ENCODE peak calls at places on chromosomes 7 and 10, in nine cellular contexts. T is astrocyte of the spinal cord; Q is Caco-2; D is lower lobe of right lung; C is left ventricle myocardium inferior; Z is SK-N-SH; N is CD4-positive, CD25-positive, alpha-beta regulatory T cell; R is AG04449; H is astrocyte. M is an unnamed sample.

GRCh38 chr7:56079450-56080185 is 13.1 kb downstream of the PHKG1 start:
- DNase-seq in T (peak; percentile 80), Q (no peak), D (peak; percentile 65), C (peak; percentile 86), Z (peak; percentile 92), N (no peak), R (no peak), H (peak; percentile 57), M (no peak)

GRCh38 chr10:44898665-44899064 is 12.5 kb upstream of the TMEM72 start:
- DNase-seq in T (no peak), Q (no peak), D (no peak), C (no peak), Z (no peak), N (no peak), R (no peak), H (no peak), M (no peak)

GRCh38 chr10:60175418-60175817 is 214.3 kb downstream of the ANK3 start:
- DNase-seq in T (no peak), Q (peak; percentile 69), D (no peak), C (no peak), Z (peak; percentile 16), N (no peak), R (no peak), H (peak; percentile 21), M (no peak)

GRCh38 chr7:92693519-92693918 is 103.3 kb upstream of the FAM133B start:
- DNase-seq in T (no peak), Q (no peak), D (no peak), C (no peak), Z (no peak), N (no peak), R (no peak), H (no peak), M (no peak)

GRCh38 chr7:116395125-116395791 is 104.3 kb upstream of the CAV2 start:
- DNase-seq in T (peak; percentile 91), Q (no peak), D (no peak), C (no peak), Z (no peak), N (no peak), R (peak; percentile 76), H (peak; percentile 97), M (peak; percentile 43)

GRCh38 chr10:104577171-104577570 is 63.9 kb upstream of the SORCS3 start:
- DNase-seq in T (no peak), Q (no peak), D (no peak), C (no peak), Z (no peak), N (no peak), R (no peak), H (no peak), M (no peak)

GRCh38 chr7:110224643-110225042 is 866.3 kb upstream of the LRRN3 start:
- DNase-seq in T (no peak), Q (no peak), D (no peak), C (no peak), Z (peak; percentile 3), N (no peak), R (no peak), H (peak; percentile 4), M (no peak)

GRCh38 chr7:1418505-1419309 is 40.6 kb downstream of the MICALL2 start:
- DNase-seq in T (no peak), Q (peak; percentile 41), D (no peak), C (no peak), Z (peak; percentile 78), N (no peak), R (no peak), H (peak; percentile 26), M (no peak)

GRCh38 chr7:79434098-79434497 is 19.4 kb downstream of the MAGI2 start:
- DNase-seq in T (peak; percentile 65), Q (no peak), D (no peak), C (no peak), Z (no peak), N (no peak), R (peak; percentile 47), H (peak; percentile 47), M (no peak)

GRCh38 chr7:103154042-103154441 is 5.1 kb upstream of the NAPEPLD start:
- DNase-seq in T (no peak), Q (no peak), D (no peak), C (no peak), Z (no peak), N (no peak), R (no peak), H (no peak), M (no peak)

GRCh38 chr10:109743141-109744120 is 179.9 kb downstream of the XPNPEP1 start:
- DNase-seq in T (no peak), Q (no peak), D (no peak), C (no peak), Z (no peak), N (no peak), R (no peak), H (no peak), M (no peak)

GRCh38 chr10:74206727-74207126 is 55.7 kb downstream of the ADK start:
- DNase-seq in T (no peak), Q (no peak), D (no peak), C (no peak), Z (no peak), N (no peak), R (no peak), H (no peak), M (no peak)

GRCh38 chr7:40177071-40177470 is 42.3 kb downstream of the SUGCT start:
- DNase-seq in T (no peak), Q (no peak), D (no peak), C (no peak), Z (no peak), N (no peak), R (no peak), H (no peak), M (no peak)

GRCh38 chr10:63738410-63738809 is 217.2 kb downstream of the REEP3 start:
- DNase-seq in T (peak; percentile 61), Q (peak; percentile 90), D (no peak), C (no peak), Z (no peak), N (no peak), R (no peak), H (peak; percentile 57), M (no peak)

GRCh38 chr7:55185321-55185802 is 166.5 kb downstream of the EGFR start:
- DNase-seq in T (peak; percentile 33), Q (no peak), D (no peak), C (no peak), Z (no peak), N (no peak), R (no peak), H (no peak), M (no peak)

GRCh38 chr7:94907420-94908203 is at the start of gene PPP1R9A:
- DNase-seq in T (peak; percentile 20), Q (peak; percentile 82), D (peak; percentile 54), C (peak; percentile 33), Z (peak; percentile 82), N (no peak), R (no peak), H (peak; percentile 20), M (peak; percentile 29)

GRCh38 chr10:86899670-86900276 is 57.6 kb downstream of the MMRN2 start:
- DNase-seq in T (peak; percentile 77), Q (peak; percentile 76), D (no peak), C (peak; percentile 20), Z (peak; percentile 60), N (peak; percentile 66), R (peak; percentile 10), H (peak; percentile 42), M (peak; percentile 23)

GRCh38 chr10:95833038-95833673 is 74.6 kb upstream of the CC2D2B start:
- DNase-seq in T (no peak), Q (no peak), D (no peak), C (no peak), Z (no peak), N (peak; percentile 38), R (no peak), H (no peak), M (no peak)

GRCh38 chr7:23544913-23545354 is 13.2 kb upstream of the TRA2A start:
- DNase-seq in T (peak; percentile 35), Q (peak; percentile 74), D (no peak), C (no peak), Z (no peak), N (peak; percentile 54), R (no peak), H (peak; percentile 16), M (no peak)

DNA sequence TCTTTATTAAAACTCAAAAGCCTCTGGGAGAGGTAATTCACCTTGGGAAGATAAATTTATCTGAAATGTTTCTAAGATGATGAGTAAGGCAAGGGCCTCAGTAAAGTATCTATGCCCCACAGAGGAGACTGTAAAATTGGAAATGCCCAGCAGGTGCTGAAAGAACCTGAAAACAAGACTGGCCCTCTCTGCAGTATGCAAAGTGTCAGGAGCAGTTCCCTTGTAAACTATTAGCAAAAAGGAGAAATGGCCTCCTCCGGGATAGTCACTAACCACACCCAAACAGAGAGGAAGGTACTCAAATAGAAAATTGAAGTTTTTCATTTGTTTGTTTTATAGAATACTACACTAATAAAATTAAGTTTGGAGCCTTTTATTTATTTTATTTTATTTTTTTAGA is 81.2 kb downstream of the FZD1 start:
- DNase-seq in T (no peak), Q (no peak), D (no peak), C (no peak), Z (no peak), N (no peak), R (no peak), H (no peak), M (no peak)
- H3K4me3 ChIP-seq in T (no peak overlapping the region), Q (no peak overlapping the region), D (no peak overlapping the region), C (no peak overlapping the region), Z (no peak overlapping the region), N (no peak overlapping the region), R (no peak overlapping the region), H (no peak overlapping the region), M (no peak overlapping the region)

GRCh38 chr10:21364196-21365114 is 161.0 kb downstream of the SKIDA1 start:
- DNase-seq in T (peak; percentile 75), Q (peak; percentile 94), D (no peak), C (peak; percentile 40), Z (no peak), N (no peak), R (peak; percentile 55), H (peak; percentile 77), M (peak; percentile 60)
- H3K4me3 ChIP-seq in T (no peak overlapping the region), Q (no peak overlapping the region), D (no peak overlapping the region), C (no peak overlapping the region), Z (no peak overlapping the region), N (no peak overlapping the region), R (no peak overlapping the region), H (no peak overlapping the region), M (no peak overlapping the region)

DNA sequence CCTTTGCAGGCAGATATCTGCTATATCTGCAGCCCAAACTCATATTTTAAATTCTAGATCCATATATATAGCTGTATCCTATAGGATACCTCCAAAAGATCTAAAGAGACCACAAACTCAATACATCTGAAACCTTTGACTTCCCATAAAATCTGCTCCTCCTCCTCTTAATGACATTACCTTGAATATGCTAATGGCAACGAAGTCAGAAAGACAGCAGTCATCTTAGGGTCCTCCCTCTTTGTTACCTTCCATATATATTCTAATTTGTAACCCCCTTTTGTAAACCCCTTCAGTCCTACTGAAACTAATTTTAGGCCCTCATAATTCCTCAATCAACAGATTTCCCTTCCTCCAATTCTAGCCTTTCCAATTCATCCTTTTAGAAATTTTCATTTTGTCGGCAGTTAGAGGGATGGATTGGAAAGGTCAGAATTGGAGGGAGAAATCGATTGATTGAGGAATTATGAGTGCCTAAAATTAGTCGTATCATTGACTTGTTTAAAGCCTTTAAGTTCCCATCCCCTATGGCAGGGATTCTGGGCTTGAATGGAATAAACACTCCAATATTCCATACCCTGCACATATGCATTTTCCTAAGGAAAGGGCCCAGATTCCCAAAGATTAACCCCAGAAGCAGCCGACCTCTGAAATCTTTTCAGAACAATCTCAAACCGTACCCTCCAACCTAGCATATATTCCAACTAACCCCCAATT is 2.4 kb downstream of the SYPL1 start:
- DNase-seq in T (no peak), Q (no peak), D (no peak), C (no peak), Z (no peak), N (no peak), R (no peak), H (no peak), M (no peak)
- H3K4me3 ChIP-seq in T (no peak overlapping the region), Q (peak overlapping the region; percentile 6), D (peak overlapping the region; percentile 73), C (peak overlapping the region; percentile 71), Z (peak overlapping the region; percentile 91), N (peak overlapping the region; percentile 87), R (peak overlapping the region; percentile 4), H (no peak overlapping the region), M (no peak overlapping the region)

GRCh38 chr7:2517678-2518077 is 1.9 kb upstream of the LFNG start:
- DNase-seq in T (peak; percentile 36), Q (no peak), D (no peak), C (no peak), Z (no peak), N (no peak), R (no peak), H (peak; percentile 65), M (no peak)
- H3K4me3 ChIP-seq in T (no peak overlapping the region), Q (no peak overlapping the region), D (no peak overlapping the region), C (no peak overlapping the region), Z (no peak overlapping the region), N (no peak overlapping the region), R (no peak overlapping the region), H (no peak overlapping the region), M (no peak overlapping the region)

M was measured in retinal pigment epithelial cell.